ENCODE peak calls at places on chromosome X, in nine cellular contexts. J is ecto neural progenitor cell; A is retina; O is HFF-Myc; Z is left cardiac atrium; N is SK-MEL-5; Y is colonic mucosa; K is NCI-H460; D is stimulated activated CD4-positive, alpha-beta T cell treated with anti-CD3 and anti-CD28 coated beads, TNF-alpha, amount 100 ng/mL, for 1 hour. L is an unnamed sample.

GRCh38 chrX:70030242-70030823 is 19.4 kb downstream of the AWAT2 start:
- DNase-seq in J (peak; percentile 61), N (peak; percentile 74), D (no peak), K (peak; percentile 67), O (peak; percentile 16), A (peak; percentile 48), Y (peak; percentile 29), Z (no peak), L (peak; percentile 66)

GRCh38 chrX:100408643-100409315 is 1.3 kb downstream of the PCDH19 start:
- DNase-seq in N (no peak), O (no peak), J (peak; percentile 55), D (no peak), Y (no peak), A (peak; percentile 76), K (no peak), Z (no peak), L (no peak)

GRCh38 chrX:112643721-112644120 is 36.0 kb downstream of the LHFPL1 start:
- DNase-seq in A (no peak), K (no peak), D (no peak), N (no peak), O (no peak), Y (no peak), Z (no peak), J (no peak), L (no peak)

GRCh38 chrX:45689971-45690370 is 489.3 kb upstream of the DIPK2B start:
- DNase-seq in Y (no peak), K (no peak), O (no peak), D (no peak), N (no peak), J (no peak), A (no peak), Z (no peak), L (no peak)

GRCh38 chrX:102154218-102154860 is 1.4 kb downstream of the BEX5 start:
- DNase-seq in A (peak; percentile 42), O (no peak), J (peak; percentile 61), Z (no peak), K (no peak), N (peak; percentile 12), Y (peak; percentile 17), D (no peak), L (no peak)

GRCh38 chrX:76555816-76556215 is 128.3 kb downstream of the MAGEE1 start:
- DNase-seq in Y (no peak), D (no peak), A (no peak), Z (no peak), K (peak; percentile 45), N (peak; percentile 60), J (peak; percentile 49), O (no peak), L (peak; percentile 75)

GRCh38 chrX:150239946-150240642 is 123.0 kb upstream of the MAMLD1 start:
- DNase-seq in K (no peak), Z (no peak), N (no peak), J (peak; percentile 21), O (no peak), Y (no peak), D (no peak), A (no peak), L (no peak)

GRCh38 chrX:118551426-118551825 is 55.8 kb downstream of the DOCK11 start:
- DNase-seq in D (no peak), Z (no peak), O (no peak), K (peak; percentile 42), A (no peak), N (no peak), Y (no peak), J (no peak), L (no peak)

GRCh38 chrX:13340182-13340791 is 20.4 kb upstream of the ATXN3L start:
- DNase-seq in K (no peak), N (no peak), D (no peak), J (no peak), A (peak; percentile 3), Z (no peak), O (no peak), Y (no peak), L (no peak)

GRCh38 chrX:71533850-71534515 is 1.1 kb downstream of the OGT start:
- DNase-seq in A (peak; percentile 59), J (peak; percentile 57), Y (peak; percentile 45), O (no peak), D (no peak), K (peak; percentile 26), N (peak; percentile 43), Z (peak; percentile 56), L (peak; percentile 76)

GRCh38 chrX:56794831-56795230 is 65.8 kb downstream of the NBDY start:
- DNase-seq in A (no peak), N (no peak), D (no peak), J (no peak), K (no peak), Z (no peak), Y (peak; percentile 14), O (no peak), L (no peak)

GRCh38 chrX:151982217-151982616 is 7.7 kb upstream of the GABRE start:
- DNase-seq in K (no peak), N (no peak), J (no peak), Y (peak; percentile 38), D (no peak), A (no peak), Z (no peak), O (peak; percentile 12), L (peak; percentile 33)

GRCh38 chrX:91389026-91389425 is 45.6 kb upstream of the PABPC5 start:
- DNase-seq in D (no peak), A (no peak), O (no peak), Z (no peak), K (no peak), J (no peak), Y (no peak), N (no peak), L (no peak)

GRCh38 chrX:150143721-150144440 is 205.6 kb upstream of the EOLA2 start:
- DNase-seq in N (no peak), K (no peak), Y (no peak), A (no peak), Z (no peak), O (no peak), D (no peak), J (no peak), L (no peak)

GRCh38 chrX:151722241-151722846 is 6.5 kb downstream of the FATE1 start:
- DNase-seq in O (no peak), D (no peak), Z (no peak), A (peak; percentile 47), N (peak; percentile 45), J (peak; percentile 66), Y (peak; percentile 24), K (no peak), L (no peak)

GRCh38 chrX:48890296-48890925 is 7.2 kb downstream of the TIMM17B start:
- DNase-seq in Z (no peak), O (no peak), A (no peak), Y (no peak), J (no peak), K (no peak), D (no peak), N (no peak), L (no peak)

GRCh38 chrX:85052207-85052606 is 48.5 kb downstream of the APOOL start:
- DNase-seq in Y (no peak), N (no peak), Z (no peak), A (no peak), D (no peak), O (no peak), K (peak; percentile 15), J (no peak), L (no peak)

GRCh38 chrX:21412029-21412428 is 37.8 kb downstream of the CNKSR2 start:
- DNase-seq in K (peak; percentile 56), N (no peak), A (no peak), Z (no peak), D (no peak), Y (no peak), J (no peak), O (no peak), L (no peak)

GRCh38 chrX:997631-998137 is 214.8 kb downstream of the CRLF2 start:
- DNase-seq in N (peak; percentile 2), O (no peak), K (no peak), J (peak; percentile 80), Z (no peak), D (no peak), A (peak; percentile 44), Y (no peak), L (no peak)

L was measured in OCI-M1.